ENCODE peak calls at places on chromosome 20, in four cellular contexts. X, P, L and O are unnamed samples.

GRCh38 chr20:57672164-57672563 is 37.7 kb downstream of the PMEPA1 start:
- DNase-seq in X (no peak), P (peak), L (no peak), O (peak)

GRCh38 chr20:19265646-19266374 is 53.4 kb downstream of the SLC24A3 start:
- DNase-seq in X (no peak), P (no peak), L (no peak), O (no peak)

GRCh38 chr20:10761232-10761631 is 87.4 kb upstream of the JAG1 start:
- DNase-seq in X (no peak), P (peak), L (peak), O (no peak)

GRCh38 chr20:60974022-60974421 is 278.0 kb upstream of the CDH4 start:
- DNase-seq in X (no peak), P (no peak), L (no peak), O (no peak)

GRCh38 chr20:52801628-52802006 is 170.5 kb upstream of the TSHZ2 start:
- DNase-seq in X (no peak), P (no peak), L (no peak), O (no peak)

GRCh38 chr20:10921491-10922010 is 247.8 kb upstream of the JAG1 start:
- DNase-seq in X (no peak), P (no peak), L (peak), O (no peak)

GRCh38 chr20:53660078-53660909 is 66.7 kb upstream of the ZNF217 start:
- DNase-seq in X (no peak), P (peak), L (no peak), O (no peak)

GRCh38 chr20:57399587-57400261 is 8.5 kb downstream of the RBM38 start:
- DNase-seq in X (no peak), P (peak), L (no peak), O (no peak)

GRCh38 chr20:19880256-19881079 is 122.4 kb downstream of the RIN2 start:
- DNase-seq in X (no peak), P (peak), L (peak), O (no peak)

GRCh38 chr20:33654680-33655161 is 7.4 kb upstream of the C20orf144 start:
- DNase-seq in X (peak), P (no peak), L (no peak), O (no peak)

GRCh38 chr20:43972051-43972450 is 57.4 kb downstream of the TOX2 start:
- DNase-seq in X (no peak), P (no peak), L (no peak), O (no peak)

GRCh38 chr20:50438986-50439407 is 71.2 kb upstream of the PTPN1 start:
- DNase-seq in X (no peak), P (peak), L (peak), O (no peak)

GRCh38 chr20:46672543-46673148 is 16.6 kb downstream of the TP53RK start:
- DNase-seq in X (no peak), P (no peak), L (no peak), O (no peak)

GRCh38 chr20:46671866-46672542 is 17.2 kb downstream of the TP53RK start:
- DNase-seq in X (no peak), P (no peak), L (no peak), O (no peak)

GRCh38 chr20:46677608-46678007 is 11.6 kb downstream of the TP53RK start:
- DNase-seq in X (no peak), P (no peak), L (no peak), O (no peak)

GRCh38 chr20:46673394-46674252 is 15.6 kb downstream of the TP53RK start:
- DNase-seq in X (no peak), P (no peak), L (no peak), O (no peak)

GRCh38 chr20:46674253-46675083 is 14.8 kb downstream of the TP53RK start:
- DNase-seq in X (no peak), P (no peak), L (no peak), O (no peak)
- TF ChIP-seq CTCF in X (no peak), P (no peak), L (no peak), O (no peak)

GRCh38 chr20:14721926-14722325 is 384.5 kb upstream of the FLRT3 start:
- DNase-seq in X (no peak), P (no peak), L (peak), O (no peak)
- TF ChIP-seq CTCF in X (no peak), P (no peak), L (no peak), O (no peak)

GRCh38 chr20:36439040-36439730 is 102.1 kb upstream of the MYL9 start:
- DNase-seq in X (peak), P (peak), L (peak), O (peak)
- TF ChIP-seq CTCF in X (peak), P (peak), L (peak), O (peak)

DNA sequence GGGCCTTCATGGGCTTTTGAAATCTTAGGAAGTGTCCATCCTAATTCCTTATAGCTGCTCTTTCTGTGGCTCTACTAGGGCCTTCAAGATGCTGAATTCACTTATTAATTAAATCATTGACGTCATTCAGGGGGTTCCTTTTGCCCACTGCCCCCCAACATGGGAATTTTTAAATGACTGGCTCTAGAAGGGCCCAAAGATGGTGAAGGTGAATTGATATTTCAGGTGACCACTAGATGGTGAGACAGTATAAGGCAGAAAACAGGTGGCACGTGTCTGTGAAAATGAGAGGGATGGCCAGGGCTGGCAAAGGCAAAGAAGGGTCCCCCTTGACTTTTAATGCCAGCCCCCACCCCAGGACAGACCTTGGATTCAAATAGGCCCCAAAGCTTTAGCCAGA is 11.8 kb downstream of the GNAS start:
- DNase-seq in X (no peak), P (no peak), L (no peak), O (no peak)
- TF ChIP-seq CTCF in X (no peak), P (no peak), L (peak), O (peak)

DNA sequence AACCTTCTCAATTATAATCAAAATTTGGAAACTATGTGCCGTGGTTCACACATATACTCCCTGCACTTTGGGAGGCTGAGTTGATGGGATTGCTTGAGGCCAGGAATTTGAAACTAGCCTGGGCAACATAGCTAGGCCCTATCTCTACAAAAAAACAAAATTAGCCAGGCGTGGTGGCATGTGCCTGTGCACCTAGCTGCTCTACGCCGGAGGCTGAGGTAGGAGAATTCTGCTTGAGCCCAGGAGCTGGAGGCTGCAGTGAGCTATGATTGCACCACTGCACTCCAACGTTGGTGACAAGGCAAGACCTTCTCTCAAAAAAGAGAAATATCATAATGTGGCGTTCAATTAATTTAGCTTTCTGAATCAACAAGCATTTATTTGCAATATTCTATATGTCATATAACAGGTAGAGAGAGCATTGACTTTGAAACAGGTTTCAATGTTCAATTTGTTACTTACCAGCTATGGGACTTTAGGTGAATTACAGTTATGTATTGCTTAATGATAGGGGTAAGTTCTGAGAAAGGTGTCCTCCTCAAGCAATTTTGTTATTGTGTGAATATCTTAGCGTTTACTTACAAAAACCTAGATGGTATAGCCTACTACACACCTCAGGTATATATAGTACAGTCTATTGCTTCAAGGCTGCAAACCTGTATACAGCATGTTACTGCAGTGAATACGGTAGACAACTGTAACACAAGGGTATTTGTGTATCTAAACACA is 2.2 kb upstream of the SYCP2 start:
- DNase-seq in X (no peak), P (no peak), L (no peak), O (no peak)
- TF ChIP-seq CTCF in X (no peak), P (no peak), L (no peak), O (no peak)

GRCh38 chr20:25340380-25340779 is 50.3 kb downstream of the ABHD12 start:
- DNase-seq in X (peak), P (no peak), L (no peak), O (no peak)
- TF ChIP-seq CTCF in X (no peak), P (no peak), L (no peak), O (no peak)